ENCODE peak calls at places on chromosomes 5 and 9, in seven cellular contexts. O, N, B, G, R, P and E are unnamed samples.

GRCh38 chr5:65481635-65482271 is at the start of gene ADAMTS6:
- DNase-seq in R (peak; percentile 59), B (peak; percentile 94), P (peak; percentile 77), G (peak; percentile 70), N (peak; percentile 43), O (peak; percentile 94), E (peak; percentile 68)

GRCh38 chr5:125413861-125414260 is 667.4 kb upstream of the ZNF608 start:
- DNase-seq in R (no peak), P (no peak), N (no peak), O (no peak), G (no peak), B (no peak), E (no peak)

GRCh38 chr5:36982146-36982545 is 105.6 kb downstream of the NIPBL start:
- DNase-seq in O (peak; percentile 54), G (no peak), B (no peak), P (no peak), N (no peak), R (peak; percentile 62), E (no peak)

GRCh38 chr5:39057745-39058144 is 16.5 kb downstream of the RICTOR start:
- DNase-seq in B (no peak), G (no peak), R (no peak), N (no peak), P (no peak), O (no peak), E (no peak)

GRCh38 chr9:14340994-14341393 is 27.1 kb upstream of the NFIB start:
- DNase-seq in N (no peak), R (no peak), G (no peak), O (no peak), B (no peak), P (no peak), E (no peak)

GRCh38 chr9:135547756-135548736 is 2.1 kb downstream of the OBP2A start:
- DNase-seq in B (no peak), G (no peak), O (no peak), R (no peak), P (no peak), N (no peak), E (no peak)

GRCh38 chr9:4494806-4495205 is 4.5 kb downstream of the SLC1A1 start:
- DNase-seq in N (no peak), P (no peak), O (no peak), G (no peak), B (no peak), R (no peak), E (no peak)

GRCh38 chr5:124343451-124343867 is 403.0 kb downstream of the ZNF608 start:
- DNase-seq in O (peak; percentile 51), B (no peak), P (no peak), N (no peak), R (peak; percentile 32), G (no peak), E (no peak)

GRCh38 chr5:119435436-119436132 is 16.7 kb upstream of the HSD17B4 start:
- DNase-seq in G (peak; percentile 55), N (no peak), O (no peak), R (peak; percentile 65), P (peak; percentile 74), B (peak; percentile 18), E (peak; percentile 50)

GRCh38 chr9:136372561-136373299 is 739 bp downstream of the CARD9 start:
- DNase-seq in G (peak; percentile 74), P (no peak), B (no peak), O (peak; percentile 75), R (peak; percentile 8), N (no peak), E (no peak)

GRCh38 chr9:880725-881124 is 39.2 kb downstream of the DMRT1 start:
- DNase-seq in G (no peak), B (no peak), P (peak; percentile 11), N (no peak), O (no peak), R (no peak), E (peak; percentile 29)

GRCh38 chr5:152274206-152274605 is 130.9 kb downstream of the NMUR2 start:
- DNase-seq in G (no peak), P (no peak), R (no peak), B (no peak), O (no peak), N (no peak), E (no peak)

GRCh38 chr9:86062845-86063693 is 36.3 kb downstream of the GOLM1 start:
- DNase-seq in P (no peak), N (no peak), R (no peak), B (no peak), O (no peak), G (no peak), E (no peak)

GRCh38 chr5:79974896-79975295 is 16.2 kb downstream of the MTX3 start:
- DNase-seq in P (no peak), R (peak; percentile 83), N (peak; percentile 40), B (no peak), G (no peak), O (peak; percentile 49), E (no peak)

GRCh38 chr9:134405527-134405926 is 79.3 kb downstream of the RXRA start:
- DNase-seq in G (no peak), P (no peak), B (no peak), N (no peak), R (no peak), O (no peak), E (no peak)

GRCh38 chr5:50595199-50595598 is 71.2 kb upstream of the PARP8 start:
- DNase-seq in R (peak; percentile 64), G (no peak), P (no peak), B (no peak), N (peak; percentile 69), O (peak; percentile 94), E (no peak)

GRCh38 chr5:154444559-154445421 is 1.0 kb upstream of the SAP30L start:
- DNase-seq in B (peak; percentile 17), R (peak; percentile 6), O (no peak), N (no peak), G (no peak), P (peak; percentile 17), E (peak; percentile 44)

GRCh38 chr9:98848450-98849149 is 41.1 kb downstream of the GALNT12 start:
- DNase-seq in G (peak; percentile 97), B (peak; percentile 91), R (peak; percentile 96), O (peak; percentile 79), N (peak; percentile 93), P (peak; percentile 77), E (peak; percentile 83)

GRCh38 chr9:93598647-93599241 is 22.4 kb downstream of the PHF2 start:
- DNase-seq in B (no peak), G (no peak), R (no peak), P (no peak), N (no peak), O (no peak), E (no peak)

GRCh38 chr9:3931996-3932906 is 367.6 kb downstream of the GLIS3 start:
- DNase-seq in G (no peak), N (no peak), P (no peak), B (no peak), O (peak; percentile 58), R (peak; percentile 68), E (no peak)

GRCh38 chr5:112525217-112525616 is 106.1 kb upstream of the EPB41L4A start:
- DNase-seq in G (no peak), P (no peak), O (no peak), N (no peak), R (no peak), B (no peak), E (no peak)

DNA sequence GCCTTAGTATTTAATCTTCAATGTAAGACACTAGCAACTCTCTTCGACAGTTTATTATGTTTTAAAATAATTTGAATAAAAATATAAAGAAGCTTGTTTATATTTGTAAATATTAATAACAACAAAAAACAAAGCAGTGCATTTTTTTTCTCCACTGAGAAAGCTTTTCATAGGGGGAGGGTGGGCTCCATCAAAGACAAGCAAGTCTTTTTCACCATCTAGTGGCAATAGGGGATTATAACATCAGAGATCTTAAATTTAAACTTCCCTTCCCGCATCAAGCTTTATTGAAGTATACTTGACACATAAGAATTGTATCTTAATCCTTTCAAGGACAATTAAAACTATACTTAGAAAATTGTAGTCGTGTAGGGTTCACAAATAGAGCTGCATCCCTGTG is 9.3 kb upstream of the OR13F1 start:
- DNase-seq in P (no peak), O (no peak), R (peak; percentile 33), B (no peak), G (no peak), N (no peak), E (no peak)
- TF ChIP-seq CTCF in P (no peak), O (no peak), R (peak; percentile 44), B (no peak), G (no peak), N (no peak), E (no peak)

GRCh38 chr9:83435301-83435700 is 102.9 kb downstream of the FRMD3 start:
- DNase-seq in O (no peak), P (no peak), R (no peak), N (no peak), B (no peak), G (no peak), E (no peak)

GRCh38 chr9:83434254-83434653 is 103.9 kb downstream of the FRMD3 start:
- DNase-seq in N (no peak), P (no peak), O (no peak), G (no peak), R (peak; percentile 54), B (no peak), E (no peak)

GRCh38 chr9:83432104-83432627 is 106.0 kb downstream of the FRMD3 start:
- DNase-seq in O (peak; percentile 72), B (peak; percentile 70), G (peak; percentile 59), N (no peak), P (no peak), R (peak; percentile 95), E (no peak)

GRCh38 chr9:83432877-83433276 is 105.3 kb downstream of the FRMD3 start:
- DNase-seq in B (no peak), G (no peak), O (no peak), R (no peak), P (no peak), N (no peak), E (no peak)

GRCh38 chr9:83433841-83434240 is 104.4 kb downstream of the FRMD3 start:
- DNase-seq in B (no peak), O (no peak), P (no peak), R (no peak), N (no peak), G (no peak), E (no peak)
- TF ChIP-seq CTCF in B (no peak), O (no peak), P (no peak), R (no peak), N (no peak), G (no peak), E (no peak)

GRCh38 chr9:17824191-17824926 is 245.5 kb downstream of the SH3GL2 start:
- DNase-seq in O (no peak), B (no peak), N (no peak), P (no peak), R (no peak), G (peak; percentile 5), E (no peak)
- TF ChIP-seq CTCF in O (no peak), B (no peak), N (no peak), P (no peak), R (no peak), G (no peak), E (no peak)

GRCh38 chr9:79428422-79428821 is 143.3 kb upstream of the TLE4 start:
- DNase-seq in B (no peak), P (no peak), O (no peak), R (no peak), G (no peak), N (no peak), E (no peak)

GRCh38 chr9:79432485-79432884 is 139.3 kb upstream of the TLE4 start:
- DNase-seq in R (peak; percentile 4), O (no peak), P (no peak), B (no peak), G (no peak), N (no peak), E (no peak)

GRCh38 chr9:79430599-79430998 is 141.2 kb upstream of the TLE4 start:
- DNase-seq in O (no peak), N (no peak), R (no peak), B (no peak), G (no peak), P (no peak), E (no peak)

GRCh38 chr9:79425840-79426239 is 145.9 kb upstream of the TLE4 start:
- DNase-seq in P (no peak), O (no peak), B (no peak), R (no peak), N (no peak), G (no peak), E (no peak)

GRCh38 chr9:79431019-79431679 is 140.6 kb upstream of the TLE4 start:
- DNase-seq in B (no peak), O (no peak), N (no peak), G (no peak), R (peak; percentile 20), P (no peak), E (no peak)
- TF ChIP-seq CTCF in B (no peak), O (peak; percentile 53), N (no peak), G (no peak), R (peak; percentile 30), P (no peak), E (no peak)